ENCODE peak calls at places on chromosomes 11 and 22, in nine cellular contexts. One of them, this sample, is unnamed.

GRCh38 chr22:45544588-45545170 is 42.0 kb downstream of the FBLN1 start:
- DNase-seq in glutamatergic neuron: no peak
- DNase-seq in HCT116: no peak
- DNase-seq in activated T-cell treated with anti-CD3 and anti-CD28 coated beads for 1 hour: no peak
- DNase-seq in foreskin fibroblast: no peak
- DNase-seq in activated effector memory CD4-positive, alpha-beta T cell treated with anti-CD3 and anti-CD28 coated beads, Interleukin-2, amount 50 U/mL, for 16 hours: no peak
- DNase-seq in activated T-helper 1 cell treated with anti-CD3 and anti-CD28 coated beads, Interleukin-12 subunit alpha, Interleukin-12 subunit beta, Interleukin-2, Interleukin-4 antibody, amounts not matched to agents 30 ng/mL and 10 ng/mL and 1 ng/mL, durations not matched to agents 14 hours and 24 hours and 36 hours: no peak
- DNase-seq in activated naive CD4-positive, alpha-beta T cell: no peak
- DNase-seq in HTR-8/SVneo: no peak
- DNase-seq in this sample: no peak

GRCh38 chr11:109037856-109038780 is 373.2 kb downstream of the DDX10 start:
- DNase-seq in activated naive CD4-positive, alpha-beta T cell: no peak
- DNase-seq in HCT116: no peak
- DNase-seq in activated effector memory CD4-positive, alpha-beta T cell treated with anti-CD3 and anti-CD28 coated beads, Interleukin-2, amount 50 U/mL, for 16 hours: no peak
- DNase-seq in glutamatergic neuron: no peak
- DNase-seq in foreskin fibroblast: peak
- DNase-seq in activated T-helper 1 cell treated with anti-CD3 and anti-CD28 coated beads, Interleukin-12 subunit alpha, Interleukin-12 subunit beta, Interleukin-2, Interleukin-4 antibody, amounts not matched to agents 30 ng/mL and 10 ng/mL and 1 ng/mL, durations not matched to agents 14 hours and 24 hours and 36 hours: no peak
- DNase-seq in activated T-cell treated with anti-CD3 and anti-CD28 coated beads for 1 hour: no peak
- DNase-seq in HTR-8/SVneo: no peak
- DNase-seq in this sample: no peak

GRCh38 chr11:76787911-76788596 is 4.9 kb downstream of the TSKU start:
- DNase-seq in activated naive CD4-positive, alpha-beta T cell: no peak
- DNase-seq in foreskin fibroblast: peak
- DNase-seq in glutamatergic neuron: no peak
- DNase-seq in activated T-cell treated with anti-CD3 and anti-CD28 coated beads for 1 hour: no peak
- DNase-seq in activated effector memory CD4-positive, alpha-beta T cell treated with anti-CD3 and anti-CD28 coated beads, Interleukin-2, amount 50 U/mL, for 16 hours: peak
- DNase-seq in HCT116: peak
- DNase-seq in HTR-8/SVneo: no peak
- DNase-seq in activated T-helper 1 cell treated with anti-CD3 and anti-CD28 coated beads, Interleukin-12 subunit alpha, Interleukin-12 subunit beta, Interleukin-2, Interleukin-4 antibody, amounts not matched to agents 30 ng/mL and 10 ng/mL and 1 ng/mL, durations not matched to agents 14 hours and 24 hours and 36 hours: no peak
- DNase-seq in this sample: no peak

GRCh38 chr11:121886005-121886739 is 229.8 kb downstream of the BLID start:
- DNase-seq in glutamatergic neuron: peak
- DNase-seq in HTR-8/SVneo: no peak
- DNase-seq in activated T-cell treated with anti-CD3 and anti-CD28 coated beads for 1 hour: no peak
- DNase-seq in HCT116: no peak
- DNase-seq in activated effector memory CD4-positive, alpha-beta T cell treated with anti-CD3 and anti-CD28 coated beads, Interleukin-2, amount 50 U/mL, for 16 hours: no peak
- DNase-seq in activated T-helper 1 cell treated with anti-CD3 and anti-CD28 coated beads, Interleukin-12 subunit alpha, Interleukin-12 subunit beta, Interleukin-2, Interleukin-4 antibody, amounts not matched to agents 30 ng/mL and 10 ng/mL and 1 ng/mL, durations not matched to agents 14 hours and 24 hours and 36 hours: no peak
- DNase-seq in activated naive CD4-positive, alpha-beta T cell: no peak
- DNase-seq in foreskin fibroblast: peak
- DNase-seq in this sample: no peak

GRCh38 chr22:38841211-38841610 is 2.6 kb downstream of the NPTXR start:
- DNase-seq in glutamatergic neuron: no peak
- DNase-seq in HCT116: no peak
- DNase-seq in activated naive CD4-positive, alpha-beta T cell: no peak
- DNase-seq in activated T-cell treated with anti-CD3 and anti-CD28 coated beads for 1 hour: no peak
- DNase-seq in activated effector memory CD4-positive, alpha-beta T cell treated with anti-CD3 and anti-CD28 coated beads, Interleukin-2, amount 50 U/mL, for 16 hours: no peak
- DNase-seq in foreskin fibroblast: no peak
- DNase-seq in activated T-helper 1 cell treated with anti-CD3 and anti-CD28 coated beads, Interleukin-12 subunit alpha, Interleukin-12 subunit beta, Interleukin-2, Interleukin-4 antibody, amounts not matched to agents 30 ng/mL and 10 ng/mL and 1 ng/mL, durations not matched to agents 14 hours and 24 hours and 36 hours: no peak
- DNase-seq in HTR-8/SVneo: no peak
- DNase-seq in this sample: no peak

GRCh38 chr22:50012201-50013181 is at the start of gene IL17REL:
- DNase-seq in foreskin fibroblast: peak
- DNase-seq in activated effector memory CD4-positive, alpha-beta T cell treated with anti-CD3 and anti-CD28 coated beads, Interleukin-2, amount 50 U/mL, for 16 hours: peak
- DNase-seq in activated T-helper 1 cell treated with anti-CD3 and anti-CD28 coated beads, Interleukin-12 subunit alpha, Interleukin-12 subunit beta, Interleukin-2, Interleukin-4 antibody, amounts not matched to agents 30 ng/mL and 10 ng/mL and 1 ng/mL, durations not matched to agents 14 hours and 24 hours and 36 hours: no peak
- DNase-seq in HCT116: no peak
- DNase-seq in activated naive CD4-positive, alpha-beta T cell: no peak
- DNase-seq in activated T-cell treated with anti-CD3 and anti-CD28 coated beads for 1 hour: no peak
- DNase-seq in glutamatergic neuron: no peak
- DNase-seq in HTR-8/SVneo: no peak
- DNase-seq in this sample: no peak

GRCh38 chr11:36532908-36533601 is 23.0 kb upstream of the TRAF6 start:
- DNase-seq in activated effector memory CD4-positive, alpha-beta T cell treated with anti-CD3 and anti-CD28 coated beads, Interleukin-2, amount 50 U/mL, for 16 hours: no peak
- DNase-seq in activated naive CD4-positive, alpha-beta T cell: no peak
- DNase-seq in activated T-cell treated with anti-CD3 and anti-CD28 coated beads for 1 hour: no peak
- DNase-seq in activated T-helper 1 cell treated with anti-CD3 and anti-CD28 coated beads, Interleukin-12 subunit alpha, Interleukin-12 subunit beta, Interleukin-2, Interleukin-4 antibody, amounts not matched to agents 30 ng/mL and 10 ng/mL and 1 ng/mL, durations not matched to agents 14 hours and 24 hours and 36 hours: no peak
- DNase-seq in glutamatergic neuron: no peak
- DNase-seq in HCT116: no peak
- DNase-seq in HTR-8/SVneo: no peak
- DNase-seq in foreskin fibroblast: peak
- DNase-seq in this sample: no peak

GRCh38 chr11:65454696-65455456 is 32.3 kb downstream of the NEAT1 start:
- DNase-seq in activated effector memory CD4-positive, alpha-beta T cell treated with anti-CD3 and anti-CD28 coated beads, Interleukin-2, amount 50 U/mL, for 16 hours: peak
- DNase-seq in activated T-cell treated with anti-CD3 and anti-CD28 coated beads for 1 hour: peak
- DNase-seq in HCT116: peak
- DNase-seq in activated naive CD4-positive, alpha-beta T cell: peak
- DNase-seq in foreskin fibroblast: peak
- DNase-seq in activated T-helper 1 cell treated with anti-CD3 and anti-CD28 coated beads, Interleukin-12 subunit alpha, Interleukin-12 subunit beta, Interleukin-2, Interleukin-4 antibody, amounts not matched to agents 30 ng/mL and 10 ng/mL and 1 ng/mL, durations not matched to agents 14 hours and 24 hours and 36 hours: peak
- DNase-seq in HTR-8/SVneo: peak
- DNase-seq in glutamatergic neuron: peak
- DNase-seq in this sample: no peak

GRCh38 chr11:27421819-27422494 is 50.6 kb downstream of the LGR4 start:
- DNase-seq in activated T-cell treated with anti-CD3 and anti-CD28 coated beads for 1 hour: no peak
- DNase-seq in activated naive CD4-positive, alpha-beta T cell: no peak
- DNase-seq in activated effector memory CD4-positive, alpha-beta T cell treated with anti-CD3 and anti-CD28 coated beads, Interleukin-2, amount 50 U/mL, for 16 hours: no peak
- DNase-seq in HTR-8/SVneo: no peak
- DNase-seq in foreskin fibroblast: no peak
- DNase-seq in activated T-helper 1 cell treated with anti-CD3 and anti-CD28 coated beads, Interleukin-12 subunit alpha, Interleukin-12 subunit beta, Interleukin-2, Interleukin-4 antibody, amounts not matched to agents 30 ng/mL and 10 ng/mL and 1 ng/mL, durations not matched to agents 14 hours and 24 hours and 36 hours: no peak
- DNase-seq in HCT116: no peak
- DNase-seq in glutamatergic neuron: no peak
- DNase-seq in this sample: no peak

GRCh38 chr11:57409321-57410100 is 17.4 kb downstream of the SLC43A3 start:
- DNase-seq in HCT116: no peak
- DNase-seq in foreskin fibroblast: no peak
- DNase-seq in glutamatergic neuron: no peak
- DNase-seq in activated naive CD4-positive, alpha-beta T cell: no peak
- DNase-seq in activated T-cell treated with anti-CD3 and anti-CD28 coated beads for 1 hour: no peak
- DNase-seq in activated effector memory CD4-positive, alpha-beta T cell treated with anti-CD3 and anti-CD28 coated beads, Interleukin-2, amount 50 U/mL, for 16 hours: no peak
- DNase-seq in activated T-helper 1 cell treated with anti-CD3 and anti-CD28 coated beads, Interleukin-12 subunit alpha, Interleukin-12 subunit beta, Interleukin-2, Interleukin-4 antibody, amounts not matched to agents 30 ng/mL and 10 ng/mL and 1 ng/mL, durations not matched to agents 14 hours and 24 hours and 36 hours: no peak
- DNase-seq in HTR-8/SVneo: no peak
- DNase-seq in this sample: no peak

GRCh38 chr11:12110714-12111481 is 508 bp downstream of the MICAL2 start:
- DNase-seq in foreskin fibroblast: peak
- DNase-seq in activated T-helper 1 cell treated with anti-CD3 and anti-CD28 coated beads, Interleukin-12 subunit alpha, Interleukin-12 subunit beta, Interleukin-2, Interleukin-4 antibody, amounts not matched to agents 30 ng/mL and 10 ng/mL and 1 ng/mL, durations not matched to agents 14 hours and 24 hours and 36 hours: no peak
- DNase-seq in activated naive CD4-positive, alpha-beta T cell: no peak
- DNase-seq in glutamatergic neuron: peak
- DNase-seq in HTR-8/SVneo: no peak
- DNase-seq in activated effector memory CD4-positive, alpha-beta T cell treated with anti-CD3 and anti-CD28 coated beads, Interleukin-2, amount 50 U/mL, for 16 hours: peak
- DNase-seq in activated T-cell treated with anti-CD3 and anti-CD28 coated beads for 1 hour: no peak
- DNase-seq in HCT116: no peak
- DNase-seq in this sample: no peak

GRCh38 chr11:115363426-115363825 is 140.8 kb downstream of the CADM1 start:
- DNase-seq in activated effector memory CD4-positive, alpha-beta T cell treated with anti-CD3 and anti-CD28 coated beads, Interleukin-2, amount 50 U/mL, for 16 hours: no peak
- DNase-seq in foreskin fibroblast: no peak
- DNase-seq in activated T-helper 1 cell treated with anti-CD3 and anti-CD28 coated beads, Interleukin-12 subunit alpha, Interleukin-12 subunit beta, Interleukin-2, Interleukin-4 antibody, amounts not matched to agents 30 ng/mL and 10 ng/mL and 1 ng/mL, durations not matched to agents 14 hours and 24 hours and 36 hours: no peak
- DNase-seq in activated T-cell treated with anti-CD3 and anti-CD28 coated beads for 1 hour: no peak
- DNase-seq in HTR-8/SVneo: no peak
- DNase-seq in glutamatergic neuron: no peak
- DNase-seq in HCT116: no peak
- DNase-seq in activated naive CD4-positive, alpha-beta T cell: no peak
- DNase-seq in this sample: no peak

GRCh38 chr22:50317674-50318073 is 9.1 kb downstream of the DENND6B start:
- DNase-seq in HCT116: no peak
- DNase-seq in activated T-helper 1 cell treated with anti-CD3 and anti-CD28 coated beads, Interleukin-12 subunit alpha, Interleukin-12 subunit beta, Interleukin-2, Interleukin-4 antibody, amounts not matched to agents 30 ng/mL and 10 ng/mL and 1 ng/mL, durations not matched to agents 14 hours and 24 hours and 36 hours: no peak
- DNase-seq in activated T-cell treated with anti-CD3 and anti-CD28 coated beads for 1 hour: no peak
- DNase-seq in HTR-8/SVneo: no peak
- DNase-seq in activated effector memory CD4-positive, alpha-beta T cell treated with anti-CD3 and anti-CD28 coated beads, Interleukin-2, amount 50 U/mL, for 16 hours: no peak
- DNase-seq in foreskin fibroblast: no peak
- DNase-seq in glutamatergic neuron: no peak
- DNase-seq in activated naive CD4-positive, alpha-beta T cell: no peak
- DNase-seq in this sample: no peak

GRCh38 chr22:33030923-33031525 is 27.2 kb downstream of the SYN3 start:
- DNase-seq in activated naive CD4-positive, alpha-beta T cell: no peak
- DNase-seq in foreskin fibroblast: no peak
- DNase-seq in activated T-cell treated with anti-CD3 and anti-CD28 coated beads for 1 hour: no peak
- DNase-seq in glutamatergic neuron: no peak
- DNase-seq in activated T-helper 1 cell treated with anti-CD3 and anti-CD28 coated beads, Interleukin-12 subunit alpha, Interleukin-12 subunit beta, Interleukin-2, Interleukin-4 antibody, amounts not matched to agents 30 ng/mL and 10 ng/mL and 1 ng/mL, durations not matched to agents 14 hours and 24 hours and 36 hours: no peak
- DNase-seq in HTR-8/SVneo: no peak
- DNase-seq in activated effector memory CD4-positive, alpha-beta T cell treated with anti-CD3 and anti-CD28 coated beads, Interleukin-2, amount 50 U/mL, for 16 hours: no peak
- DNase-seq in HCT116: no peak
- DNase-seq in this sample: no peak

GRCh38 chr22:49976439-49977175 is 16.0 kb downstream of the PIM3 start:
- DNase-seq in foreskin fibroblast: no peak
- DNase-seq in activated effector memory CD4-positive, alpha-beta T cell treated with anti-CD3 and anti-CD28 coated beads, Interleukin-2, amount 50 U/mL, for 16 hours: peak
- DNase-seq in HTR-8/SVneo: no peak
- DNase-seq in activated T-helper 1 cell treated with anti-CD3 and anti-CD28 coated beads, Interleukin-12 subunit alpha, Interleukin-12 subunit beta, Interleukin-2, Interleukin-4 antibody, amounts not matched to agents 30 ng/mL and 10 ng/mL and 1 ng/mL, durations not matched to agents 14 hours and 24 hours and 36 hours: peak
- DNase-seq in HCT116: no peak
- DNase-seq in activated naive CD4-positive, alpha-beta T cell: no peak
- DNase-seq in activated T-cell treated with anti-CD3 and anti-CD28 coated beads for 1 hour: no peak
- DNase-seq in glutamatergic neuron: no peak
- DNase-seq in this sample: no peak

GRCh38 chr11:121741954-121742361 is 289.2 kb upstream of the SORL1-AS1 start:
- DNase-seq in glutamatergic neuron: no peak
- DNase-seq in HTR-8/SVneo: no peak
- DNase-seq in activated T-helper 1 cell treated with anti-CD3 and anti-CD28 coated beads, Interleukin-12 subunit alpha, Interleukin-12 subunit beta, Interleukin-2, Interleukin-4 antibody, amounts not matched to agents 30 ng/mL and 10 ng/mL and 1 ng/mL, durations not matched to agents 14 hours and 24 hours and 36 hours: no peak
- DNase-seq in activated naive CD4-positive, alpha-beta T cell: no peak
- DNase-seq in activated T-cell treated with anti-CD3 and anti-CD28 coated beads for 1 hour: no peak
- DNase-seq in activated effector memory CD4-positive, alpha-beta T cell treated with anti-CD3 and anti-CD28 coated beads, Interleukin-2, amount 50 U/mL, for 16 hours: no peak
- DNase-seq in foreskin fibroblast: peak
- DNase-seq in HCT116: no peak
- DNase-seq in this sample: no peak

GRCh38 chr11:123519055-123519796 is 89.2 kb downstream of the GRAMD1B start:
- DNase-seq in activated T-cell treated with anti-CD3 and anti-CD28 coated beads for 1 hour: no peak
- DNase-seq in glutamatergic neuron: no peak
- DNase-seq in HTR-8/SVneo: peak
- DNase-seq in HCT116: peak
- DNase-seq in activated effector memory CD4-positive, alpha-beta T cell treated with anti-CD3 and anti-CD28 coated beads, Interleukin-2, amount 50 U/mL, for 16 hours: no peak
- DNase-seq in activated T-helper 1 cell treated with anti-CD3 and anti-CD28 coated beads, Interleukin-12 subunit alpha, Interleukin-12 subunit beta, Interleukin-2, Interleukin-4 antibody, amounts not matched to agents 30 ng/mL and 10 ng/mL and 1 ng/mL, durations not matched to agents 14 hours and 24 hours and 36 hours: no peak
- DNase-seq in foreskin fibroblast: peak
- DNase-seq in activated naive CD4-positive, alpha-beta T cell: no peak
- DNase-seq in this sample: no peak

GRCh38 chr11:34461215-34461614 is 22.5 kb downstream of the CAT start:
- DNase-seq in glutamatergic neuron: no peak
- DNase-seq in activated T-helper 1 cell treated with anti-CD3 and anti-CD28 coated beads, Interleukin-12 subunit alpha, Interleukin-12 subunit beta, Interleukin-2, Interleukin-4 antibody, amounts not matched to agents 30 ng/mL and 10 ng/mL and 1 ng/mL, durations not matched to agents 14 hours and 24 hours and 36 hours: no peak
- DNase-seq in activated T-cell treated with anti-CD3 and anti-CD28 coated beads for 1 hour: no peak
- DNase-seq in HTR-8/SVneo: no peak
- DNase-seq in activated effector memory CD4-positive, alpha-beta T cell treated with anti-CD3 and anti-CD28 coated beads, Interleukin-2, amount 50 U/mL, for 16 hours: no peak
- DNase-seq in HCT116: no peak
- DNase-seq in activated naive CD4-positive, alpha-beta T cell: no peak
- DNase-seq in foreskin fibroblast: no peak
- DNase-seq in this sample: no peak

GRCh38 chr22:29639096-29639495 is 35.7 kb downstream of the NF2 start:
- DNase-seq in activated effector memory CD4-positive, alpha-beta T cell treated with anti-CD3 and anti-CD28 coated beads, Interleukin-2, amount 50 U/mL, for 16 hours: no peak
- DNase-seq in HTR-8/SVneo: no peak
- DNase-seq in foreskin fibroblast: no peak
- DNase-seq in activated T-cell treated with anti-CD3 and anti-CD28 coated beads for 1 hour: no peak
- DNase-seq in glutamatergic neuron: no peak
- DNase-seq in HCT116: no peak
- DNase-seq in activated T-helper 1 cell treated with anti-CD3 and anti-CD28 coated beads, Interleukin-12 subunit alpha, Interleukin-12 subunit beta, Interleukin-2, Interleukin-4 antibody, amounts not matched to agents 30 ng/mL and 10 ng/mL and 1 ng/mL, durations not matched to agents 14 hours and 24 hours and 36 hours: no peak
- DNase-seq in activated naive CD4-positive, alpha-beta T cell: no peak
- DNase-seq in this sample: no peak

GRCh38 chr11:119730789-119731386 is 1.9 kb upstream of the NECTIN1 start:
- DNase-seq in HCT116: no peak
- DNase-seq in activated T-helper 1 cell treated with anti-CD3 and anti-CD28 coated beads, Interleukin-12 subunit alpha, Interleukin-12 subunit beta, Interleukin-2, Interleukin-4 antibody, amounts not matched to agents 30 ng/mL and 10 ng/mL and 1 ng/mL, durations not matched to agents 14 hours and 24 hours and 36 hours: no peak
- DNase-seq in activated naive CD4-positive, alpha-beta T cell: no peak
- DNase-seq in HTR-8/SVneo: no peak
- DNase-seq in activated effector memory CD4-positive, alpha-beta T cell treated with anti-CD3 and anti-CD28 coated beads, Interleukin-2, amount 50 U/mL, for 16 hours: no peak
- DNase-seq in glutamatergic neuron: no peak
- DNase-seq in activated T-cell treated with anti-CD3 and anti-CD28 coated beads for 1 hour: no peak
- DNase-seq in foreskin fibroblast: no peak
- DNase-seq in this sample: no peak